ENCODE peak calls at places on chromosomes 13 and 19, in eight cellular contexts. One of them, this sample, is unnamed.

GRCh38 chr13:111049791-111050538 is 65.1 kb upstream of the ARHGEF7 start:
- DNase-seq in T follicular helper cell: no peak
- DNase-seq in fibroblast of mammary gland: peak; percentile 34
- DNase-seq in occipital lobe: no peak
- DNase-seq in naive thymus-derived CD4-positive, alpha-beta T cell: no peak
- DNase-seq in colonic mucosa: peak; percentile 34
- DNase-seq in Kasumi-1: peak; percentile 19
- DNase-seq in progenitor cell of endocrine pancreas: no peak
- DNase-seq in this sample: peak; percentile 31

GRCh38 chr19:16168465-16169081 is 4.8 kb downstream of the CIB3 start:
- DNase-seq in colonic mucosa: no peak
- DNase-seq in T follicular helper cell: no peak
- DNase-seq in naive thymus-derived CD4-positive, alpha-beta T cell: no peak
- DNase-seq in occipital lobe: no peak
- DNase-seq in Kasumi-1: peak; percentile 91
- DNase-seq in fibroblast of mammary gland: no peak
- DNase-seq in progenitor cell of endocrine pancreas: no peak
- DNase-seq in this sample: no peak

GRCh38 chr13:77751513-77752456 is 54.3 kb downstream of the SLAIN1 start:
- DNase-seq in fibroblast of mammary gland: peak; percentile 58
- DNase-seq in colonic mucosa: peak; percentile 25
- DNase-seq in occipital lobe: peak; percentile 7
- DNase-seq in progenitor cell of endocrine pancreas: no peak
- DNase-seq in naive thymus-derived CD4-positive, alpha-beta T cell: peak; percentile 59
- DNase-seq in Kasumi-1: peak; percentile 66
- DNase-seq in T follicular helper cell: peak; percentile 23
- DNase-seq in this sample: peak; percentile 51

GRCh38 chr19:51064534-51065220 is at the start of gene KLK13:
- DNase-seq in colonic mucosa: no peak
- DNase-seq in Kasumi-1: no peak
- DNase-seq in fibroblast of mammary gland: peak; percentile 25
- DNase-seq in naive thymus-derived CD4-positive, alpha-beta T cell: no peak
- DNase-seq in occipital lobe: no peak
- DNase-seq in progenitor cell of endocrine pancreas: peak; percentile 16
- DNase-seq in T follicular helper cell: no peak
- DNase-seq in this sample: peak; percentile 63

GRCh38 chr19:47374876-47375693 is 26.0 kb downstream of the DHX34 start:
- DNase-seq in naive thymus-derived CD4-positive, alpha-beta T cell: no peak
- DNase-seq in occipital lobe: no peak
- DNase-seq in progenitor cell of endocrine pancreas: no peak
- DNase-seq in T follicular helper cell: no peak
- DNase-seq in fibroblast of mammary gland: no peak
- DNase-seq in Kasumi-1: no peak
- DNase-seq in colonic mucosa: no peak
- DNase-seq in this sample: no peak

GRCh38 chr19:3350014-3350663 is 16.2 kb upstream of the NFIC start:
- DNase-seq in naive thymus-derived CD4-positive, alpha-beta T cell: no peak
- DNase-seq in occipital lobe: no peak
- DNase-seq in colonic mucosa: peak; percentile 59
- DNase-seq in fibroblast of mammary gland: peak; percentile 69
- DNase-seq in T follicular helper cell: no peak
- DNase-seq in progenitor cell of endocrine pancreas: no peak
- DNase-seq in Kasumi-1: no peak
- DNase-seq in this sample: peak; percentile 81

GRCh38 chr13:111616203-111616602 is 295.8 kb downstream of the TEX29 start:
- DNase-seq in naive thymus-derived CD4-positive, alpha-beta T cell: no peak
- DNase-seq in progenitor cell of endocrine pancreas: no peak
- DNase-seq in occipital lobe: no peak
- DNase-seq in T follicular helper cell: no peak
- DNase-seq in fibroblast of mammary gland: no peak
- DNase-seq in colonic mucosa: no peak
- DNase-seq in Kasumi-1: no peak
- DNase-seq in this sample: no peak

GRCh38 chr13:31797154-31797775 is 57.9 kb downstream of the RXFP2 start:
- DNase-seq in naive thymus-derived CD4-positive, alpha-beta T cell: no peak
- DNase-seq in progenitor cell of endocrine pancreas: no peak
- DNase-seq in colonic mucosa: no peak
- DNase-seq in T follicular helper cell: no peak
- DNase-seq in Kasumi-1: peak; percentile 6
- DNase-seq in fibroblast of mammary gland: peak; percentile 75
- DNase-seq in occipital lobe: no peak
- DNase-seq in this sample: no peak

GRCh38 chr13:65889368-65889767 is 1340.8 kb downstream of the PCDH9 start:
- DNase-seq in occipital lobe: no peak
- DNase-seq in fibroblast of mammary gland: peak; percentile 44
- DNase-seq in Kasumi-1: no peak
- DNase-seq in naive thymus-derived CD4-positive, alpha-beta T cell: no peak
- DNase-seq in colonic mucosa: no peak
- DNase-seq in progenitor cell of endocrine pancreas: no peak
- DNase-seq in T follicular helper cell: no peak
- DNase-seq in this sample: no peak

GRCh38 chr19:53772943-53773342 is 51.2 kb downstream of the NLRP12 start:
- DNase-seq in progenitor cell of endocrine pancreas: peak; percentile 49
- DNase-seq in occipital lobe: no peak
- DNase-seq in colonic mucosa: peak; percentile 56
- DNase-seq in T follicular helper cell: peak; percentile 34
- DNase-seq in Kasumi-1: peak; percentile 66
- DNase-seq in fibroblast of mammary gland: peak; percentile 62
- DNase-seq in naive thymus-derived CD4-positive, alpha-beta T cell: peak; percentile 34
- DNase-seq in this sample: peak; percentile 61

GRCh38 chr13:89749888-89750287 is 1597.6 kb upstream of the MIR17HG start:
- DNase-seq in T follicular helper cell: no peak
- DNase-seq in fibroblast of mammary gland: no peak
- DNase-seq in Kasumi-1: no peak
- DNase-seq in naive thymus-derived CD4-positive, alpha-beta T cell: no peak
- DNase-seq in progenitor cell of endocrine pancreas: no peak
- DNase-seq in colonic mucosa: no peak
- DNase-seq in occipital lobe: no peak
- DNase-seq in this sample: no peak

GRCh38 chr13:60260440-60260839 is 96.7 kb upstream of the DIAPH3 start:
- DNase-seq in fibroblast of mammary gland: no peak
- DNase-seq in occipital lobe: no peak
- DNase-seq in colonic mucosa: no peak
- DNase-seq in progenitor cell of endocrine pancreas: no peak
- DNase-seq in Kasumi-1: no peak
- DNase-seq in T follicular helper cell: no peak
- DNase-seq in naive thymus-derived CD4-positive, alpha-beta T cell: no peak
- DNase-seq in this sample: no peak

GRCh38 chr19:33048806-33049676 is 15.6 kb downstream of the RHPN2 start:
- DNase-seq in fibroblast of mammary gland: no peak
- DNase-seq in occipital lobe: no peak
- DNase-seq in colonic mucosa: no peak
- DNase-seq in naive thymus-derived CD4-positive, alpha-beta T cell: no peak
- DNase-seq in T follicular helper cell: no peak
- DNase-seq in progenitor cell of endocrine pancreas: no peak
- DNase-seq in Kasumi-1: no peak
- DNase-seq in this sample: peak; percentile 59

GRCh38 chr13:92830821-92831220 is 395.8 kb upstream of the GPC6 start:
- DNase-seq in occipital lobe: no peak
- DNase-seq in T follicular helper cell: no peak
- DNase-seq in fibroblast of mammary gland: no peak
- DNase-seq in Kasumi-1: no peak
- DNase-seq in progenitor cell of endocrine pancreas: no peak
- DNase-seq in naive thymus-derived CD4-positive, alpha-beta T cell: no peak
- DNase-seq in colonic mucosa: no peak
- DNase-seq in this sample: no peak

GRCh38 chr19:47274891-47275865 is 493 bp downstream of the INAFM1 start:
- DNase-seq in occipital lobe: no peak
- DNase-seq in fibroblast of mammary gland: peak; percentile 28
- DNase-seq in Kasumi-1: no peak
- DNase-seq in naive thymus-derived CD4-positive, alpha-beta T cell: no peak
- DNase-seq in colonic mucosa: no peak
- DNase-seq in T follicular helper cell: no peak
- DNase-seq in progenitor cell of endocrine pancreas: no peak
- DNase-seq in this sample: no peak

GRCh38 chr19:31533114-31533513 is 183.9 kb upstream of the TSHZ3 start:
- DNase-seq in T follicular helper cell: no peak
- DNase-seq in Kasumi-1: no peak
- DNase-seq in colonic mucosa: no peak
- DNase-seq in occipital lobe: no peak
- DNase-seq in fibroblast of mammary gland: peak; percentile 28
- DNase-seq in naive thymus-derived CD4-positive, alpha-beta T cell: no peak
- DNase-seq in progenitor cell of endocrine pancreas: no peak
- DNase-seq in this sample: no peak

GRCh38 chr19:31511696-31512095 is 162.5 kb upstream of the TSHZ3 start:
- DNase-seq in T follicular helper cell: no peak
- DNase-seq in progenitor cell of endocrine pancreas: no peak
- DNase-seq in naive thymus-derived CD4-positive, alpha-beta T cell: no peak
- DNase-seq in occipital lobe: no peak
- DNase-seq in fibroblast of mammary gland: no peak
- DNase-seq in colonic mucosa: no peak
- DNase-seq in Kasumi-1: no peak
- DNase-seq in this sample: no peak

GRCh38 chr13:73364706-73365105 is 305.9 kb downstream of the KLF5 start:
- DNase-seq in fibroblast of mammary gland: no peak
- DNase-seq in colonic mucosa: peak; percentile 64
- DNase-seq in Kasumi-1: no peak
- DNase-seq in naive thymus-derived CD4-positive, alpha-beta T cell: no peak
- DNase-seq in T follicular helper cell: no peak
- DNase-seq in progenitor cell of endocrine pancreas: no peak
- DNase-seq in occipital lobe: no peak
- DNase-seq in this sample: no peak

GRCh38 chr19:58317481-58318072 is 9.2 kb upstream of the ZSCAN22 start:
- DNase-seq in colonic mucosa: no peak
- DNase-seq in progenitor cell of endocrine pancreas: no peak
- DNase-seq in naive thymus-derived CD4-positive, alpha-beta T cell: no peak
- DNase-seq in T follicular helper cell: no peak
- DNase-seq in fibroblast of mammary gland: peak; percentile 54
- DNase-seq in occipital lobe: no peak
- DNase-seq in Kasumi-1: peak; percentile 64
- DNase-seq in this sample: no peak

GRCh38 chr13:97275265-97275664 is 53.1 kb downstream of the MBNL2 start:
- DNase-seq in Kasumi-1: no peak
- DNase-seq in fibroblast of mammary gland: peak; percentile 93
- DNase-seq in colonic mucosa: no peak
- DNase-seq in occipital lobe: no peak
- DNase-seq in T follicular helper cell: no peak
- DNase-seq in progenitor cell of endocrine pancreas: no peak
- DNase-seq in naive thymus-derived CD4-positive, alpha-beta T cell: no peak
- DNase-seq in this sample: no peak

This sample was measured in body of pancreas.